ENCODE peak calls at places on chromosomes 11 and 22, in nine cellular contexts. V is kidney glomerular epithelial cell; F is NCI-H1105 treated with DMSO at 0.1 percent for 48 hours; T is stimulated activated naive CD4-positive, alpha-beta T cell; Y is stimulated activated CD4-positive, alpha-beta T cell treated with anti-CD3 and anti-CD28 coated beads, Interleukin-2, amount 100 ng/mL, for 24 hours; A is NCI-H1694; I is activated naive CD4-positive, alpha-beta T cell; M is CD8-positive, alpha-beta T cell; C is NCI-H2029. R is an unnamed sample.
A peak's percentile ranks its signal among the peaks of the same experiment; 100 is the strongest.

GRCh38 chr22:39283312-39284141 is 35.9 kb downstream of the RPL3 start:
- DNase-seq in V (peak; percentile 62), F (no peak), T (no peak), Y (no peak), A (no peak), I (no peak), M (no peak), C (no peak), R (no peak)

GRCh38 chr22:22201185-22201924 is 43.2 kb upstream of the VPREB1 start:
- DNase-seq in V (peak; percentile 29), F (no peak), T (no peak), Y (no peak), A (peak; percentile 26), I (peak; percentile 9), M (peak; percentile 42), C (peak; percentile 21), R (peak; percentile 76)

GRCh38 chr11:3169952-3170755 is 5.0 kb upstream of the OSBPL5 start:
- DNase-seq in V (no peak), F (no peak), T (no peak), Y (no peak), A (no peak), I (no peak), M (no peak), C (no peak), R (no peak)

GRCh38 chr22:38347181-38347943 is 30.1 kb upstream of the CSNK1E start:
- DNase-seq in V (no peak), F (no peak), T (no peak), Y (no peak), A (no peak), I (no peak), M (no peak), C (no peak), R (no peak)

GRCh38 chr11:62926669-62927455 is 5.7 kb upstream of the CHRM1 start:
- DNase-seq in V (no peak), F (no peak), T (no peak), Y (no peak), A (no peak), I (no peak), M (no peak), C (no peak), R (no peak)

GRCh38 chr11:69001301-69002081 is 11.6 kb downstream of the MRGPRF start:
- DNase-seq in V (no peak), F (no peak), T (no peak), Y (no peak), A (no peak), I (no peak), M (no peak), C (no peak), R (no peak)

GRCh38 chr11:34525098-34525497 is 11.5 kb upstream of the ELF5 start:
- DNase-seq in V (no peak), F (no peak), T (no peak), Y (no peak), A (no peak), I (no peak), M (no peak), C (no peak), R (no peak)

GRCh38 chr11:62340269-62340901 is 3.1 kb downstream of the ASRGL1 start:
- DNase-seq in V (peak; percentile 18), F (peak; percentile 91), T (peak; percentile 49), Y (peak; percentile 60), A (peak; percentile 54), I (no peak), M (peak; percentile 34), C (peak; percentile 45), R (peak; percentile 13)

GRCh38 chr22:24106385-24107381 is 74.6 kb upstream of the SUSD2 start:
- DNase-seq in V (no peak), F (no peak), T (peak; percentile 25), Y (peak; percentile 28), A (no peak), I (no peak), M (peak; percentile 16), C (no peak), R (no peak)

GRCh38 chr11:2929880-2930704 is 872 bp upstream of the PHLDA2 start:
- DNase-seq in V (peak; percentile 53), F (no peak), T (peak; percentile 24), Y (peak; percentile 49), A (no peak), I (no peak), M (no peak), C (peak; percentile 49), R (no peak)

GRCh38 chr11:119721129-119722120 is 7.6 kb downstream of the NECTIN1 start:
- DNase-seq in V (no peak), F (peak; percentile 45), T (no peak), Y (no peak), A (no peak), I (no peak), M (no peak), C (no peak), R (no peak)

GRCh38 chr22:47615051-47615450 is 852.6 kb downstream of the TBC1D22A start:
- DNase-seq in V (no peak), F (no peak), T (no peak), Y (no peak), A (no peak), I (no peak), M (no peak), C (no peak), R (no peak)

GRCh38 chr11:32071811-32072210 is 19.1 kb upstream of the RCN1 start:
- DNase-seq in V (peak; percentile 22), F (no peak), T (no peak), Y (no peak), A (no peak), I (no peak), M (no peak), C (no peak), R (no peak)

GRCh38 chr22:46149998-46150549 is at the start of gene PPARA:
- DNase-seq in V (peak; percentile 55), F (peak; percentile 49), T (peak; percentile 77), Y (peak; percentile 92), A (no peak), I (peak; percentile 42), M (peak; percentile 60), C (peak; percentile 66), R (peak; percentile 87)

R was measured in NCI-H2171.